ENCODE peak calls at places on chromosomes 16 and 17, in four cellular contexts. J, N, Y and C are unnamed samples.

GRCh38 chr17:78412403-78412802 is 34.0 kb downstream of the PGS1 start:
- DNase-seq in N (no peak), J (peak), Y (no peak), C (no peak)

GRCh38 chr16:11494029-11494428 is 92.7 kb downstream of the LITAF start:
- DNase-seq in J (no peak), Y (no peak), N (no peak), C (no peak)

GRCh38 chr16:2970563-2970962 is 1.4 kb downstream of the PAQR4 start:
- DNase-seq in J (no peak), N (no peak), Y (no peak), C (no peak)

GRCh38 chr17:69828087-69828486 is 246.9 kb upstream of the KCNJ16 start:
- DNase-seq in J (no peak), N (no peak), Y (no peak), C (peak)

GRCh38 chr17:55770220-55770870 is 19.5 kb downstream of the PCTP start:
- DNase-seq in N (no peak), Y (peak), J (no peak), C (peak)

GRCh38 chr16:88888057-88888777 is 21.8 kb upstream of the PABPN1L start:
- DNase-seq in J (no peak), N (no peak), Y (no peak), C (no peak)

GRCh38 chr16:27313422-27314160 is at the start of gene IL4R:
- DNase-seq in J (peak), Y (peak), N (peak), C (peak)

GRCh38 chr17:17077101-17077500 is 34.8 kb downstream of the MPRIP start:
- DNase-seq in N (no peak), J (no peak), Y (no peak), C (no peak)

GRCh38 chr17:35432176-35433074 is at the start of gene SLFN12:
- DNase-seq in J (peak), Y (peak), N (no peak), C (peak)

GRCh38 chr17:57582881-57583756 is 162.0 kb downstream of the CCDC182 start:
- DNase-seq in N (no peak), Y (no peak), J (no peak), C (no peak)

GRCh38 chr16:19835989-19836421 is 48.6 kb downstream of the GPRC5B start:
- DNase-seq in J (no peak), Y (no peak), N (no peak), C (peak)

GRCh38 chr16:31474173-31474714 is 2.3 kb downstream of the TGFB1I1 start:
- DNase-seq in Y (no peak), J (no peak), N (no peak), C (peak)

GRCh38 chr17:30790279-30790678 is 34.2 kb downstream of the CRLF3 start:
- DNase-seq in N (no peak), J (no peak), Y (no peak), C (no peak)

GRCh38 chr17:18109935-18110334 is 1.4 kb downstream of the MYO15A start:
- DNase-seq in N (no peak), Y (no peak), J (no peak), C (no peak)

GRCh38 chr16:48531011-48531962 is 78.7 kb downstream of the N4BP1 start:
- DNase-seq in J (no peak), N (no peak), Y (no peak), C (no peak)

GRCh38 chr16:31274831-31275816 is 15.3 kb downstream of the ITGAM start:
- DNase-seq in N (no peak), J (no peak), Y (no peak), C (no peak)

GRCh38 chr17:57518587-57519118 is 226.4 kb downstream of the CCDC182 start:
- DNase-seq in N (no peak), Y (no peak), J (no peak), C (no peak)

GRCh38 chr16:47644166-47644565 is 183.0 kb downstream of the PHKB start:
- DNase-seq in Y (peak), J (no peak), N (peak), C (peak)

GRCh38 chr17:57505841-57506240 is 239.3 kb downstream of the CCDC182 start:
- DNase-seq in N (no peak), J (no peak), Y (no peak), C (no peak)

GRCh38 chr17:75645889-75646625 is 12.8 kb downstream of the SMIM5 start:
- DNase-seq in J (peak), Y (no peak), N (peak), C (no peak)

GRCh38 chr17:27343294-27343693 is 49.4 kb downstream of the WSB1 start:
- DNase-seq in N (no peak), J (no peak), Y (peak), C (no peak)

GRCh38 chr17:20896153-20896649 is 146.6 kb downstream of the USP22 start:
- DNase-seq in N (no peak), J (no peak), Y (peak), C (no peak)

GRCh38 chr16:66382966-66383299 is 16.4 kb downstream of the CDH5 start:
- DNase-seq in Y (peak), J (no peak), N (no peak), C (peak)

GRCh38 chr16:10817514-10817913 is 1.1 kb downstream of the TVP23A start:
- DNase-seq in Y (no peak), J (no peak), N (no peak), C (no peak)

GRCh38 chr17:41801374-41802062 is 10.2 kb downstream of the P3H4 start:
- DNase-seq in N (peak), J (peak), Y (peak), C (peak)

GRCh38 chr17:69607162-69607834 is 192.8 kb downstream of the MAP2K6 start:
- DNase-seq in Y (peak), J (peak), N (peak), C (peak)

GRCh38 chr17:6713918-6714271 is 726 bp upstream of the SLC13A5 start:
- DNase-seq in J (no peak), Y (no peak), N (no peak), C (no peak)

GRCh38 chr17:49676276-49676868 is 1.5 kb downstream of the SPOP start:
- DNase-seq in N (no peak), Y (peak), J (peak), C (peak)

GRCh38 chr16:19294156-19294649 is 8.7 kb downstream of the CLEC19A start:
- DNase-seq in J (peak), N (no peak), Y (no peak), C (no peak)

GRCh38 chr16:27321013-27321960 is 7.5 kb downstream of the IL4R start:
- DNase-seq in N (no peak), Y (no peak), J (no peak), C (peak)

DNA sequence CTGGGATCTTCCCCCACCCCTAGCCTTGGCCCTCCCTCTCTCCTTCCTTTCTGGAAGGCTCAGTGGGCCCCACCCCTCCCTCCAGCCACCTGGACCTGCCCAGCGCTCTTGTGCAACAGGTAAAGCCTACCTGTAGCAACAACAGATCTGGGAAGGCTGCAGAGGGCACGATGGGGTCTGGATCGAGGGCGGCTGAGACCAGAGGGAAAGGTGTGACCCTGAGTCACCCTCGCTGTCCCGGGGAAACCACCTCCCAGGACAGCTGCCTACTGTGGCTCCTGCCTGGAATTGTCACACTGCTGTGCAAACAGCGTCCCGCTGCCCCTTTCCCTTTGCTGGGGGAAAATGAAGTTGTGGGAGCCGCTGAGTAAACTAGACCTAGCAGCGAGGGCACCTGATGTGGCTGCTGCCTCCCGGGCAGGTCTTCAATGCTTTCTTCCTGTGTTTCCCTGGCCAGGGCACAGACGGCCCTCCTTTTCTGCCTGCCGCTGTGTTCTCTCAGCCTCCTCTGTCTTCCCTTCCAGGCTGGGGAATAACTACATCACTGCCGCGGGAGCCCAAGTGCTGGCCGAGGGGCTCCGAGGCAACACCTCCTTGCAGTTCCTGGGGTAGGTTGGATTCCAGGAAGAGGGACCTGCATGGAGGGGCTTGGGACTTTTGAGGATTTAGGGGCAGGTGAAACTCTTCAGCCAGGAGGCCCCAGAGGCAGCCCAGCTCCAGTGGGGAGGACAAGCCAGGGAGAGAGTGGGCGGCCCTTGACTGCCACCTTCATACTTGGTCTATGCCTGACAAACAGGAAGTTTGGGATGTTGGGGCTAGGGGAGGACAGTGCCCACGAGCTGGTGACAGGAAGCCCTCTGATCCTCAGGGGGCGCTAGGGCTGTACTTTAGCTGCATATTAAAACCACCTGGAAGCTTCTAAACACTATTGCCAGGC is 22.2 kb upstream of the CYLD start:
- DNase-seq in J (peak), N (peak), Y (no peak), C (no peak)
- TF ChIP-seq CTCF in J (no peak), N (no peak), Y (no peak), C (no peak)

DNA sequence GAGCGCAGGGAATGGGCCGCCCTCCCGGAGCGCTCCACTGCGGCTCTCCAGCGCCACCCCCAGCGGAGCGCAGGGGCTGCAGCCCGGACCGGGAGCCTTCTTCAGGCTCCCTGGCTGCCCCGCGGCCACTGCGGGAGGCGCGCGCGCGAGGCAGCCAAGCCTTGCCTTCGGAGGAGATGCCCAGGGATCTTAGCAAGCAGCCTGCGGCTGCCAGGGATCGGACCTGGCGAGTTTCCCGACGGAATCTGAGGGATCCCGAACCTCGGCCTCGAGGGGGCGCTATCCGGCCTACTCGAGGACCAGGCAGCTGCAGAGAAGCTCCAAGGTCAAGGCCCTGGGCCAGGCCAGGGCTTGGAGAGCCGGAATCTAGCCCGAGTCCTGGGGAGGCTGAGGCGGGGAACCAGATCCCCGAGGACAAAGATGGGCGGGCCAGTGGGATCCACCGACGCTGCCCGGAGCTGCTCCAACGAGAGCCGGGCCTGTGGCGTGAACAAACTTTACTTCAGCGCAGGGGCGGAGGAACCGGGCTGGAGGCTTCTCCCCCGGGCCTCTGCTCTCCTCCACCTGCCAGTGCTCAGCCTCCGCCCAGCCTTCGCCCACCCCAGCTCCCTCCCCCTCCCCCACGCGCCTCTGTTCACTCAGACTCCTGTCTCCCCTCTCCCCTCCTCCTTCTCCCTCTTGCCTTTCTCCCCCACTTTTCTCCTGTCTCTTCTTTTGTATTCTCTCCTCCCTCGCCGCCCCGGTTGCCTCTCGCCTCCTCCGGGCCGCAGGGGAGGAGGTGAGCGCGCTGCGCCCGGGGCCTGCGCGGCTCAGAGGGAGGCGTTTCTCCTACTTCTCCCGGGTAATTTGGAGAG is at the start of gene IRX6:
- DNase-seq in Y (peak), N (no peak), J (no peak), C (no peak)
- TF ChIP-seq CTCF in Y (peak), N (no peak), J (no peak), C (peak)

DNA sequence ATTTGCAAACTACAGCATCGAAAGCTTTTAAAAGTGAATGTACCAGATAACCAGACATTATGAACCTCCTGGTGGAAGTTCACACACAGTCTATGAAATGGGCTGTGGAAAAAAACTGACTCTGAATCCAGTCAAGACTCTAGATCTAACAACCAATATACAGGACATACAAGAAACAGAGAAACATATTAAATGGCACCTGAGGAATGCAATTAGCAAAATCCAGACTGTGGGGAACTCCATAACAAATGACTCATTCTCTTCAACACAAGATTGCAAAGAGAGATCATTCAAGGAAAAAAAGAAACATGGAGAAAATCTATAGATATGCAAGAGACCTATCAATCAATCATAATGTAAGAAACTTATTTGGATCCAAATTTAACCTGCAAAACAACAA is 119.0 kb downstream of the MYO1D start:
- DNase-seq in Y (no peak), N (no peak), J (no peak), C (peak)
- TF ChIP-seq CTCF in Y (no peak), N (no peak), J (no peak), C (no peak)

GRCh38 chr17:8255499-8255898 is 6.4 kb downstream of the PFAS start:
- DNase-seq in J (no peak), Y (no peak), N (no peak), C (no peak)
- TF ChIP-seq CTCF in J (no peak), Y (no peak), N (no peak), C (peak)

GRCh38 chr16:6684076-6684673 is 648.5 kb upstream of the RBFOX1 start:
- DNase-seq in N (peak), J (peak), Y (peak), C (no peak)
- TF ChIP-seq CTCF in N (peak), J (peak), Y (peak), C (peak)